ENCODE peak calls at places on chromosomes 12 and 14, in eight cellular contexts. V is astrocyte of the cerebellum, R is bronchial epithelial cell, L is kidney epithelial cell, Y is astrocyte, K is stomach, X is HepG2, P is GM06990. A is an unnamed sample.

GRCh38 chr14:88245321-88245720 is 77.7 kb downstream of the KCNK10 start:
- DNase-seq in V (no peak), R (no peak), L (no peak), Y (no peak), K (no peak), X (no peak), P (no peak), A (no peak)

GRCh38 chr14:68143341-68143807 is 323.8 kb downstream of the RAD51B start:
- DNase-seq in V (peak), R (no peak), L (no peak), Y (peak), K (peak), X (no peak), P (no peak), A (peak)

GRCh38 chr12:127145543-127145928 is 1121.4 kb upstream of the TMEM132C start:
- DNase-seq in V (no peak), R (no peak), L (no peak), Y (no peak), K (no peak), X (no peak), P (no peak), A (no peak)

GRCh38 chr12:104928036-104928770 is 29.9 kb downstream of the SLC41A2 start:
- DNase-seq in V (no peak), R (no peak), L (no peak), Y (no peak), K (no peak), X (no peak), P (no peak), A (no peak)

GRCh38 chr12:46892887-46893286 is 67.1 kb upstream of the SLC38A4 start:
- DNase-seq in V (no peak), R (no peak), L (no peak), Y (no peak), K (no peak), X (no peak), P (no peak), A (no peak)

GRCh38 chr14:102666635-102667034 is 74.2 kb downstream of the RCOR1 start:
- DNase-seq in V (no peak), R (no peak), L (no peak), Y (peak), K (no peak), X (no peak), P (no peak), A (peak)

GRCh38 chr12:132788375-132789098 is 26.9 kb upstream of the ANKLE2 start:
- DNase-seq in V (no peak), R (no peak), L (no peak), Y (no peak), K (no peak), X (no peak), P (no peak), A (no peak)

GRCh38 chr12:38056701-38057689 is 259.6 kb upstream of the ALG10B start:
- DNase-seq in V (no peak), R (peak), L (no peak), Y (no peak), K (no peak), X (no peak), P (no peak), A (no peak)

GRCh38 chr12:31849090-31849687 is 110.0 kb upstream of the RESF1 start:
- DNase-seq in V (no peak), R (no peak), L (no peak), Y (peak), K (no peak), X (no peak), P (no peak), A (peak)

DNA sequence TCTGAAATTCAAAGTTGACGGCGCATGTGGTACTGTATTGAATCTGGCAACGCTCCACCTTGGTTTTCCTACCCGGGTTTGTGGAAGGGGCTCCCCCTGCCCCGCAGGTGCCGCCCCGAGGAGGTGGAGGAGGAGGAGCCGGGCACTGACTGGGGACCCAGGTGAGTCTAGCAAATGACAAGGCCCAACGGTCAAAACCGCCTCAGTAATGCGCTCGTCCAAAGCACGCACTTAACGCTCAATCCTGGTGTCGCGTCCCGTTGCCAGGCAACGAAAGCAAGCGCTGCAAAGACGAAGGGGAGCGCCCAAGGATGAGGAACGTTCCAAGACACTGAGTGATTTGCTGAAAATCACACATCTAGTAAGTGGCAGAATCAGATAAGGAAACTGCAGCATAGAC is 24.0 kb upstream of the CLEC4E start:
- DNase-seq in V (no peak), R (no peak), L (no peak), Y (no peak), K (no peak), X (no peak), P (no peak), A (no peak)
- H3K4me3 ChIP-seq in V (no peak), R (no peak), L (no peak), Y (no peak), K (no peak), X (no peak), P (no peak), A (no peak)

GRCh38 chr14:95679995-95680735 is 6.1 kb upstream of the TCL1B start:
- DNase-seq in V (no peak), R (no peak), L (no peak), Y (no peak), K (no peak), X (peak), P (no peak), A (no peak)
- TF ChIP-seq CTCF in V (no peak), R (no peak), L (peak), Y (no peak), K (no peak), X (peak), P (peak), A (no peak)

DNA sequence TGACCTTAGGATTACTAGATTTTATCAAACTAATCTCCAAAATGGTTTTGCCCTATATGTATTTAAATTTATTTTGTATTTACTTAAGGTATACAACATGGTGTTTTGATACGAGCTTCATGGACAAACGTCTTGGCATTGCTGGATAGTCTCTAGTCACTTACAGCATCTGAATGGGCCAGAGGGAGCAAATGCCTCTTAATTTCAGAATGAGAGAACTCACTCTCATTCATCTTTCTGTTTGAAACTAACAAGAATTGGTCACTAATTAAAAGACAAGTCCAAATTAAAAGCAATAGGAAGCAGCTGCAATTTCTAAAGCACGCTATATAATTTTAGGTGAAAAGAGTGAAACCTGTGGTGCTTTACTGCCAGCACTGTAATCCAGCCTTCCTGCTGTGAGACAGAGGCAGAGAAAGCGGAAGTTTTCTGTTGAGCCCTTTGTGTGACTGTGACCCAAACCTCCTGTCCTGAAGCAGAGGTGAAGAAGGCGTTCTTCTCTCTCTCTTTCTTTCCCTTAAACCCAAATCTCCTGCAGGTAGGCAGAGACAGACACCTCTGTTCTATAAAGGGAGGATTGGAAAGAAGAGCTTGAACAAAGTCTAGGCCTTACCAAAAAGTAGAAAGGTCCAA is 184.6 kb upstream of the NAV3 start:
- DNase-seq in V (no peak), R (no peak), L (no peak), Y (no peak), K (no peak), X (no peak), P (no peak), A (no peak)
- H3K4me3 ChIP-seq in V (no peak), R (no peak), L (no peak), Y (no peak), K (no peak), X (no peak), P (no peak), A (no peak)

DNA sequence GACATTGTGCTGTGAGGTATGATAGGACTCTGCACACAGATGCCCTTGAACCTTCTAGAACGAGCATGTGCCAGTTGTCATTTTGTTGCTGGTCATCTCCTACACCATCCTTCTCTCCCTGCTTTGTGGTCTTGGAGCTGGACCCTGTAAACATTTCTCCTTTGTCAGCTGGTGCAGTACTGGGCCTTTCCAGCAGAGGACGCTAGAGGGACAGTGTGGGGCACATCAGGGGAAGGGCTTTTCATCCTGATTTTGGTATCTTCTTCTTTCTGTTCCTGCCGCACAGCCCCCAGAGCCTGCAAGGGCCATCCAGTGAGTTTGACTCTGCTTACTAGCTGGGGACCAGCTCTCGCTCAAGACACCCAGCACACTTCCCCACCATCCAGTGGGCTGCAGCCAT is 484.6 kb downstream of the AACS start:
- DNase-seq in V (no peak), R (no peak), L (no peak), Y (no peak), K (no peak), X (no peak), P (no peak), A (no peak)
- TF ChIP-seq CTCF in V (peak), R (peak), L (peak), Y (peak), K (no peak), X (peak), P (peak), A (peak)

DNA sequence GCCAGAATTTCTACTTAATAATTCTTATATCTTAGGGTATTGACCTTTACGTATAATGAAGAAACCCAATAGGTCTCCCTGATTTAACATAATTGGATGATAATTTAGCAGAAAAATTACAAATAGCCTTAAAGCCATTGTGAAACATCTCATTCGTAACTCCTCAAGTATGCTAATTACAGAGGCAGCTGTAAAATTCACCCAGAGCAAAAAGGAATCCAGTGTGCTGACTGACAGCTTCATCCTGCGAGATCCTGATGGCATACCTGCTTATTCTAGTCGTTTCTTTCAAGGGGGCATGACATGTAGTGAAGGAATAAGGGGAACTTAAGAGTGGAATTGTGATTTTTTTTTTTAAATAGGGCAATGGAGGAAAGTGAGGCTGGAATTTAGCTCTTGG is 291.5 kb downstream of the FUT8 start:
- DNase-seq in V (no peak), R (no peak), L (no peak), Y (peak), K (no peak), X (no peak), P (no peak), A (peak)
- H3K4me3 ChIP-seq in V (no peak), R (no peak), L (no peak), Y (no peak), K (no peak), X (no peak), P (no peak), A (no peak)